ENCODE peak calls at places on chromosome 12, in seven cellular contexts. S is hippocampal formation; O is activated B cell treated with CpG ODN at 0.5 μM for 24 hours; Q is C1 segment of cervical spinal cord; B is DMS53; U is ELR; Z is stimulated activated CD8-positive, alpha-beta memory T cell treated with anti-CD3 and anti-CD28 coated beads, Interleukin-12 subunit alpha, Interleukin-12 subunit beta, amount 100 ng/mL, for 4 hours. J is an unnamed sample.

GRCh38 chr12:104280703-104281458 is 22.7 kb upstream of the EID3 start:
- DNase-seq in S (no peak), O (no peak), Q (no peak), B (peak), U (peak), Z (no peak), J (no peak)

GRCh38 chr12:7637641-7638040 is 28.1 kb downstream of the APOBEC1 start:
- DNase-seq in S (no peak), O (no peak), Q (no peak), B (no peak), U (no peak), Z (no peak), J (no peak)

GRCh38 chr12:48054955-48055821 is 50.7 kb downstream of the SENP1 start:
- DNase-seq in S (no peak), O (no peak), Q (no peak), B (no peak), U (no peak), Z (no peak), J (peak)

GRCh38 chr12:108560321-108560721 is 652 bp downstream of the SART3 start:
- DNase-seq in S (no peak), O (no peak), Q (no peak), B (no peak), U (peak), Z (no peak), J (no peak)

GRCh38 chr12:130715150-130715995 is 726 bp downstream of the RIMBP2 start:
- DNase-seq in S (no peak), O (no peak), Q (no peak), B (peak), U (no peak), Z (no peak), J (peak)

GRCh38 chr12:6929806-6930452 is 2.2 kb downstream of the ATN1 start:
- DNase-seq in S (no peak), O (no peak), Q (no peak), B (no peak), U (no peak), Z (no peak), J (no peak)

GRCh38 chr12:73585136-73585535 is 952.5 kb upstream of the ATXN7L3B start:
- DNase-seq in S (no peak), O (no peak), Q (no peak), B (no peak), U (no peak), Z (no peak), J (no peak)

GRCh38 chr12:114340231-114340630 is 65.7 kb downstream of the TBX5 start:
- DNase-seq in S (no peak), O (no peak), Q (no peak), B (no peak), U (no peak), Z (no peak), J (no peak)

GRCh38 chr12:119700078-119700477 is 32.1 kb downstream of the PRKAB1 start:
- DNase-seq in S (no peak), O (no peak), Q (no peak), B (no peak), U (no peak), Z (no peak), J (no peak)